ENCODE peak calls at places on chromosomes 7 and 10, in five cellular contexts. X is astrocyte of the cerebellum, G is thyroid gland, L is colonic mucosa, Y is BJ. Z is an unnamed sample.

GRCh38 chr7:76397409-76398183 is 11.9 kb downstream of the SSC4D start:
- DNase-seq in X (no peak), G (peak; percentile 82), L (peak; percentile 93), Y (no peak), Z (no peak)

GRCh38 chr7:101137651-101138148 is 10.8 kb downstream of the SERPINE1 start:
- DNase-seq in X (no peak), G (no peak), L (no peak), Y (no peak), Z (no peak)

GRCh38 chr10:47176206-47176902 is 123.6 kb upstream of the GDF10 start:
- DNase-seq in X (no peak), G (no peak), L (no peak), Y (no peak), Z (no peak)

GRCh38 chr7:57867884-57868701 is 418.1 kb downstream of the ZNF716 start:
- DNase-seq in X (no peak), G (no peak), L (no peak), Y (no peak), Z (no peak)

GRCh38 chr10:71090330-71090729 is 122.0 kb upstream of the UNC5B start:
- DNase-seq in X (no peak), G (no peak), L (peak; percentile 11), Y (no peak), Z (no peak)

GRCh38 chr7:43058271-43059066 is 54.0 kb upstream of the HECW1 start:
- DNase-seq in X (no peak), G (no peak), L (no peak), Y (no peak), Z (no peak)

GRCh38 chr10:110501142-110501937 is 3.6 kb downstream of the DUSP5 start:
- DNase-seq in X (peak; percentile 91), G (peak; percentile 74), L (peak; percentile 90), Y (no peak), Z (no peak)

GRCh38 chr7:17681965-17682364 is 258.3 kb downstream of the SNX13 start:
- DNase-seq in X (no peak), G (no peak), L (no peak), Y (no peak), Z (no peak)

GRCh38 chr7:36469236-36469635 is 79.6 kb downstream of the ANLN start:
- DNase-seq in X (no peak), G (no peak), L (no peak), Y (no peak), Z (no peak)

GRCh38 chr10:132294196-132294520 is 13.6 kb downstream of the STK32C start:
- DNase-seq in X (no peak), G (no peak), L (no peak), Y (no peak), Z (no peak)

GRCh38 chr10:66637273-66638036 is 288.4 kb upstream of the LRRTM3 start:
- DNase-seq in X (no peak), G (no peak), L (no peak), Y (no peak), Z (no peak)

GRCh38 chr10:132430861-132431271 is 33.9 kb downstream of the PWWP2B start:
- DNase-seq in X (no peak), G (no peak), L (no peak), Y (no peak), Z (no peak)

GRCh38 chr7:132145063-132145462 is 431.2 kb downstream of the PLXNA4 start:
- DNase-seq in X (no peak), G (no peak), L (no peak), Y (no peak), Z (no peak)

GRCh38 chr10:86693721-86694369 is 25.5 kb downstream of the LDB3 start:
- DNase-seq in X (peak; percentile 47), G (peak; percentile 60), L (peak; percentile 62), Y (peak; percentile 29), Z (no peak)

GRCh38 chr7:2692543-2692942 is 4.5 kb downstream of the AMZ1 start:
- DNase-seq in X (no peak), G (no peak), L (no peak), Y (no peak), Z (no peak)

GRCh38 chr10:44962870-44963738 is 3.5 kb downstream of the RASSF4 start:
- DNase-seq in X (no peak), G (peak; percentile 57), L (no peak), Y (no peak), Z (no peak)

GRCh38 chr10:43407148-43407575 is 1.8 kb downstream of the HNRNPF start:
- DNase-seq in X (no peak), G (peak; percentile 47), L (peak; percentile 58), Y (no peak), Z (no peak)

GRCh38 chr10:5975641-5976473 is 1.5 kb downstream of the IL15RA start:
- DNase-seq in X (no peak), G (peak; percentile 14), L (peak; percentile 69), Y (no peak), Z (no peak)

GRCh38 chr10:102645741-102646609 is 1.7 kb downstream of the TRIM8 start:
- DNase-seq in X (peak; percentile 71), G (peak; percentile 92), L (peak; percentile 91), Y (peak; percentile 93), Z (peak; percentile 66)

GRCh38 chr7:101882595-101883564 is 65.5 kb downstream of the CUX1 start:
- DNase-seq in X (peak; percentile 94), G (peak; percentile 59), L (peak; percentile 87), Y (peak; percentile 99), Z (peak; percentile 99)

GRCh38 chr7:151426486-151426905 is 13.4 kb downstream of the CRYGN start:
- DNase-seq in X (peak; percentile 98), G (peak; percentile 81), L (peak; percentile 52), Y (peak; percentile 49), Z (peak; percentile 65)

GRCh38 chr7:46755120-46756034 is 826.5 kb downstream of the TNS3 start:
- DNase-seq in X (no peak), G (no peak), L (no peak), Y (no peak), Z (no peak)

GRCh38 chr7:146683439-146683838 is 566.8 kb downstream of the CNTNAP2 start:
- DNase-seq in X (peak; percentile 13), G (no peak), L (no peak), Y (no peak), Z (no peak)

Z was measured in AG04449.